ENCODE peak calls at places on chromosomes 7 and 10, in nine cellular contexts. S is IMR-90, Q is SK-N-SH, C is cardiac muscle cell, U is right atrium auricular region, Y is Panc1, B is astrocyte, H is MM.1S, L is stomach. K is an unnamed sample.

GRCh38 chr7:155809332-155809946 is 2.8 kb downstream of the SHH start:
- DNase-seq in S (no peak), Q (no peak), C (no peak), U (no peak), Y (no peak), B (no peak), H (no peak), L (peak), K (no peak)

GRCh38 chr7:122748195-122748594 is 45.5 kb upstream of the RNF148 start:
- DNase-seq in S (no peak), Q (no peak), C (no peak), U (no peak), Y (no peak), B (no peak), H (no peak), L (no peak), K (no peak)

GRCh38 chr7:22481726-22482125 is 18.3 kb downstream of the STEAP1B start:
- DNase-seq in S (no peak), Q (no peak), C (no peak), U (no peak), Y (no peak), B (peak), H (peak), L (no peak), K (no peak)

GRCh38 chr7:1152492-1152891 is 7.5 kb downstream of the ZFAND2A start:
- DNase-seq in S (no peak), Q (no peak), C (no peak), U (no peak), Y (no peak), B (no peak), H (no peak), L (no peak), K (no peak)

GRCh38 chr7:13179011-13179574 is 491.7 kb downstream of the ARL4A start:
- DNase-seq in S (peak), Q (peak), C (peak), U (no peak), Y (no peak), B (no peak), H (peak), L (no peak), K (no peak)

GRCh38 chr10:4066581-4067403 is 281.8 kb upstream of the KLF6 start:
- DNase-seq in S (no peak), Q (peak), C (peak), U (no peak), Y (no peak), B (no peak), H (no peak), L (no peak), K (no peak)

GRCh38 chr7:44408596-44408995 is 81.9 kb downstream of the NUDCD3 start:
- DNase-seq in S (no peak), Q (no peak), C (peak), U (no peak), Y (no peak), B (no peak), H (no peak), L (no peak), K (no peak)

GRCh38 chr10:120511165-120511564 is 54.1 kb downstream of the PLPP4 start:
- DNase-seq in S (no peak), Q (no peak), C (no peak), U (no peak), Y (no peak), B (peak), H (no peak), L (no peak), K (no peak)

GRCh38 chr10:62996925-62997324 is 136.2 kb upstream of the NRBF2 start:
- DNase-seq in S (no peak), Q (no peak), C (peak), U (no peak), Y (no peak), B (peak), H (no peak), L (no peak), K (no peak)

GRCh38 chr7:139075871-139076686 is 33.4 kb downstream of the ZC3HAV1 start:
- DNase-seq in S (no peak), Q (no peak), C (no peak), U (no peak), Y (no peak), B (no peak), H (no peak), L (no peak), K (no peak)

GRCh38 chr7:45971661-45972175 is 50.6 kb upstream of the IGFBP3 start:
- DNase-seq in S (no peak), Q (no peak), C (no peak), U (no peak), Y (no peak), B (no peak), H (no peak), L (no peak), K (no peak)

GRCh38 chr10:1309969-1310789 is 254.0 kb downstream of the WDR37 start:
- DNase-seq in S (no peak), Q (no peak), C (no peak), U (peak), Y (no peak), B (no peak), H (no peak), L (no peak), K (no peak)

GRCh38 chr7:106345421-106346166 is 60.8 kb upstream of the NAMPT start:
- DNase-seq in S (peak), Q (no peak), C (no peak), U (no peak), Y (no peak), B (peak), H (no peak), L (no peak), K (no peak)

GRCh38 chr10:121854809-121855445 is 72.9 kb downstream of the ATE1 start:
- DNase-seq in S (no peak), Q (no peak), C (no peak), U (no peak), Y (no peak), B (no peak), H (no peak), L (no peak), K (no peak)

GRCh38 chr7:56291-56913 is 136.0 kb upstream of the FAM20C start:
- DNase-seq in S (no peak), Q (no peak), C (no peak), U (no peak), Y (no peak), B (no peak), H (no peak), L (no peak), K (no peak)

GRCh38 chr7:71286336-71286735 is 154.4 kb downstream of the GALNT17 start:
- DNase-seq in S (no peak), Q (no peak), C (no peak), U (no peak), Y (no peak), B (no peak), H (no peak), L (no peak), K (no peak)

GRCh38 chr7:40704172-40704571 is 569.4 kb downstream of the SUGCT start:
- DNase-seq in S (no peak), Q (no peak), C (no peak), U (no peak), Y (no peak), B (no peak), H (no peak), L (no peak), K (no peak)

GRCh38 chr10:123272171-123272570 is 118.0 kb downstream of the BUB3 start:
- DNase-seq in S (no peak), Q (no peak), C (no peak), U (no peak), Y (no peak), B (no peak), H (no peak), L (no peak), K (no peak)

GRCh38 chr10:600234-600633 is 89.2 kb downstream of the DIP2C start:
- DNase-seq in S (no peak), Q (no peak), C (no peak), U (no peak), Y (no peak), B (no peak), H (no peak), L (no peak), K (no peak)

GRCh38 chr7:134547738-134548054 is 1.2 kb upstream of the AKR1B15 start:
- DNase-seq in S (peak), Q (no peak), C (peak), U (peak), Y (no peak), B (peak), H (peak), L (peak), K (peak)

GRCh38 chr7:157984138-157984913 is 603.3 kb downstream of the PTPRN2 start:
- DNase-seq in S (no peak), Q (peak), C (no peak), U (no peak), Y (no peak), B (no peak), H (no peak), L (no peak), K (no peak)

DNA sequence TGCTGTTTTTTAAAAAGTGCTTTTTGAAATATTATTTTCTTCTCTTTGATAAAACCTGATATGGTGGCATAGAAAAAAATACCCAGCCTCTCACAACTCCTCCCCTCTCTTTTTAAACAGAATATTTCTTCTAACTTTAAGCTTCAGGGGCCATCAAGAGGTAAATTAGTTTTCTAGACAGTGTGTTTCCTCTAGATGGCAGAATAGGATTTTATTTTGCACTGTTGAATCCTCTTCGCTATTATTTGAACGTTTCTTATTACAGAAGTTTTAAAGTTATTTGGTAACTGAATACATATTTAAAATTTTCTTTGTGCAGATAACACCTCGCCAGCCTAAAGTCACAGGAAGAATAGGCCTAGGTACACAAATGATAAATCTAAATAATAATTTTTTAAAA is 30.3 kb downstream of the ARL5B start:
- DNase-seq in S (peak), Q (peak), C (peak), U (no peak), Y (no peak), B (no peak), H (peak), L (no peak), K (no peak)
- TF ChIP-seq CTCF in S (peak), Q (peak), C (peak), U (no peak), Y (peak), B (peak), H (peak), L (no peak), K (no peak)

GRCh38 chr10:86959737-86960002 is 1.3 kb downstream of the SNCG start:
- DNase-seq in S (no peak), Q (no peak), C (no peak), U (no peak), Y (no peak), B (no peak), H (no peak), L (no peak), K (no peak)

GRCh38 chr10:86961481-86962091 is 3.2 kb downstream of the SNCG start:
- DNase-seq in S (peak), Q (no peak), C (no peak), U (no peak), Y (no peak), B (no peak), H (no peak), L (peak), K (no peak)

GRCh38 chr10:86960003-86960862 is 1.8 kb downstream of the SNCG start:
- DNase-seq in S (peak), Q (peak), C (peak), U (no peak), Y (no peak), B (no peak), H (peak), L (no peak), K (peak)

GRCh38 chr10:86962136-86962980 is 4.0 kb downstream of the SNCG start:
- DNase-seq in S (no peak), Q (no peak), C (no peak), U (peak), Y (no peak), B (no peak), H (no peak), L (peak), K (no peak)

DNA sequence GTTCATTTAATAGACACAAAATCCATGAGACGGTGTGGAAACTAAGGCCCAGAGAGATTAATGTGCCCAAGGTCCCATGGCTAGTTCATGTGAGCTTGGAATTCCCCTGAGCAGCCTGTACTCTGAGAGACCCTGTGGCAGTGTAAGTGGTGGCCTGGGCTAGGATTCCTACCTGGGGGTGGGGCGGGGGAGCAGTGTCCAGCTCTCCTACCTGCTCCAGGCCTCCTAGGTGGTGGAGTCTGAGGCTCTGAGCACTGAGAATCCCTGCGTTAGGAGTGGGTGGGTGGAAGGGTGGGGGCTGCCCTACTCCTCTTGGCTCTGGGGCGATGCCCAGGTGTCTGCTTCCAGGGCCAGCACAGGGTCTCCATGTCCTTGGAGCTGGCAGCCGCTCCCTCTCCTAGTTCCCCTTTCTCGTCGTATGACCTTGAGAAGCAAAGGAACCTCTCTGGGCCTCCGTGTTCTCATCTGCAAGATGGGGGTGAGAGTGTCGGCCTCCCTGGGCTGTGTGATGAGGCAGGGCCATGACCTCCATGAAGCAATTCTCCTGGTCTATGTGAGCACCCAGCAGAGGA is 2.5 kb downstream of the SNCG start:
- DNase-seq in S (no peak), Q (no peak), C (no peak), U (no peak), Y (no peak), B (no peak), H (no peak), L (no peak), K (no peak)
- H3K27ac ChIP-seq in S (no peak), Q (no peak), C (no peak), U (no peak), Y (no peak), B (no peak), H (no peak), L (no peak), K (no peak)

DNA sequence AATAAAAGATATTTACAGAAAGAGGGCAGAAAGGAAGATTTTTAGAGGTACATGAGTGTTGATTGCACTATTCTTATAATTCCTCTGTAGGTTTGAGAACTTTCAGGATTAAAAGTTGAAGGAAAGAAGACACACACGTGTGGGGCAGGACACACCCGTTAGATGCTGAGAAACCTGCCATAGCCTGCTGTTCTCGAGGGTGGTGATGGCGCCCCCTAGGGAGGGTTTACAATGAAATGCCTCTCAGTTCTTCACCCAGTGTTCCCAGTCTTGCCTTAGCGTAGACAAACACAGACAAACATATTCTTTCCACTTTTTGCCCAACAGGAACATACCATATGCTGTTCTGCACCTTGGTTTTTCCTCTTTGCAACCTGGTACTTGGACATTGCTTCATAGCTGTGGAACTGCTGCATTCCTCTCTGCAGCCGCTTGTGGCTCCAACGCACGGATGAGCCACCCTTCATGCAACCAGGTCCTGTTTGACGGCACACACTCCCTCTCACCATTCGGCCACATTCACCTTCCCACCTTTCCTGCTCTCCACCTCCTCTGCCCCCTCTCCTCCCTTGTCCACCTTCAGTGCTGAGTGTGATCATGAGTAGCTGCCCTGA is 23.3 kb upstream of the HSPA12A start:
- DNase-seq in S (no peak), Q (no peak), C (no peak), U (no peak), Y (no peak), B (no peak), H (peak), L (no peak), K (no peak)
- TF ChIP-seq CTCF in S (peak), Q (peak), C (peak), U (no peak), Y (no peak), B (peak), H (peak), L (no peak), K (peak)

DNA sequence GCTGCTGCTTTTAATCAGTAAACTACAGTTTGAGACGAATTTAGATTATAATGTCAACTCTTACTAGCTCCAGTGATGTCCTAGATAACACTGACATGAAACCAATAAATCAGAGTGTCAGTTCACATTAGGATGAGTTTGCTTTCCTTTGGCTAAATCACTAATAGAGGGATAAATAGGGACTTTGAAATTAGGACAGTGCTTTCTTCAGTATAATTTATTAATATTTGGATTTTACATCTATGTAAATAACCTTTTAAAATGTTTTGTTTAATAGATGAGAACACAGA is 55.6 kb downstream of the C1GALT1 start:
- DNase-seq in S (no peak), Q (no peak), C (no peak), U (no peak), Y (no peak), B (no peak), H (no peak), L (no peak), K (no peak)
- H3K27ac ChIP-seq in S (no peak), Q (no peak), C (peak), U (no peak), Y (no peak), B (no peak), H (no peak), L (no peak), K (no peak)

GRCh38 chr7:38413784-38414183 is 140.3 kb upstream of the TARP start:
- DNase-seq in S (no peak), Q (no peak), C (no peak), U (no peak), Y (no peak), B (no peak), H (no peak), L (no peak), K (no peak)

GRCh38 chr7:38410056-38410455 is 136.6 kb upstream of the TARP start:
- DNase-seq in S (no peak), Q (no peak), C (no peak), U (no peak), Y (no peak), B (no peak), H (no peak), L (no peak), K (no peak)

GRCh38 chr7:38409524-38409923 is 136.1 kb upstream of the TARP start:
- DNase-seq in S (no peak), Q (no peak), C (no peak), U (no peak), Y (no peak), B (no peak), H (no peak), L (no peak), K (no peak)

GRCh38 chr7:38411404-38411803 is 138.0 kb upstream of the TARP start:
- DNase-seq in S (peak), Q (peak), C (peak), U (no peak), Y (no peak), B (no peak), H (peak), L (no peak), K (no peak)
- TF ChIP-seq CTCF in S (peak), Q (peak), C (peak), U (no peak), Y (peak), B (no peak), H (peak), L (no peak), K (no peak)

GRCh38 chr10:79407397-79407796 is 38.0 kb downstream of the ZCCHC24 start:
- DNase-seq in S (no peak), Q (no peak), C (no peak), U (no peak), Y (no peak), B (no peak), H (no peak), L (no peak), K (no peak)
- H3K27ac ChIP-seq in S (peak), Q (peak), C (peak), U (peak), Y (no peak), B (no peak), H (no peak), L (no peak), K (peak)

GRCh38 chr7:74262639-74263398 is 8.6 kb upstream of the RFC2 start:
- DNase-seq in S (no peak), Q (no peak), C (no peak), U (no peak), Y (no peak), B (no peak), H (no peak), L (no peak), K (no peak)

GRCh38 chr7:74263399-74264120 is 9.4 kb upstream of the RFC2 start:
- DNase-seq in S (no peak), Q (no peak), C (no peak), U (no peak), Y (no peak), B (no peak), H (no peak), L (no peak), K (no peak)

GRCh38 chr7:74269757-74270277 is 15.6 kb upstream of the RFC2 start:
- DNase-seq in S (peak), Q (peak), C (peak), U (no peak), Y (no peak), B (peak), H (peak), L (peak), K (peak)

GRCh38 chr7:74267756-74268565 is 13.8 kb upstream of the RFC2 start:
- DNase-seq in S (no peak), Q (no peak), C (no peak), U (no peak), Y (no peak), B (no peak), H (no peak), L (no peak), K (no peak)

GRCh38 chr7:74266191-74266963 is 12.2 kb upstream of the RFC2 start:
- DNase-seq in S (no peak), Q (no peak), C (no peak), U (no peak), Y (no peak), B (no peak), H (no peak), L (no peak), K (no peak)
- TF ChIP-seq CTCF in S (no peak), Q (no peak), C (no peak), U (no peak), Y (no peak), B (no peak), H (no peak), L (no peak), K (no peak)

DNA sequence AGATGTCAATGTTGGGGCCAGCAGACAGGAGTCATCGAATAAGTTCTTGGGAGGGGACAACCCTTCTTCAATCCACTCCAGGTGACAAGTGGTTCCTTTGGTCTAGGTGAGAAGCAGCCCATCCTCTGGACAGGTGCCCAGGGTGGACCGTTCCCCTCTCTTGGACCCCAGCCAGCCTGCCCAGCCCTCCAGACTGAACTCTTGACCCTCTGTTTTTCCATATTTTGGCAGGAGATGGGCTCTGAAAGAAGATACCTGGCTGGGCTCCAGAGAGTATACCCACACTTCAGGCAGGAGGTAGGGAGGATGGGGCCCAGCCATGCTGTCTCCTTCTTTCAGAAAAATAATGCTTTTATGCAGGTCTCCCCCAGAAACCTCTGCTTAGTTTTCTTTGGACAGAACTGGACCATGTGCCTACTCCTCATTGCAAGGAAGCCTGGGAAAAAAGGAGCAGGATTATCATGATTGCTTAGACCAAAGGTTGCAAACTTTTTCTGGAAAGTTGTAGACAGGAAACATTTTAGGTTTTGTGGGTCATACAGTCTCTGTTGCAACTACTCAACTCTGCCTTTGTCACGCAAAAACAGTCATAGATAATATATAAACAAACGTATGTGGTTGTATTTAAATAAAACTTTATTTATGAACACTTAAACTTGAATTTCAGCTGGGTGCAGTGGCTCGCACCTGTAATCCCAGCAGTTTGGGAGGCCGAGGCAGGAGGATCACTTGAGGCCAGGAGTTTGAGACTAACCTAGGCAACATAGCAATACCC is 95.6 kb upstream of the SMNDC1 start:
- DNase-seq in S (peak), Q (no peak), C (no peak), U (no peak), Y (no peak), B (no peak), H (no peak), L (no peak), K (no peak)
- H3K27ac ChIP-seq in S (peak), Q (no peak), C (no peak), U (no peak), Y (peak), B (peak), H (no peak), L (no peak), K (no peak)

GRCh38 chr10:61733358-61733940 is 70.7 kb downstream of the CABCOCO1 start:
- DNase-seq in S (peak), Q (peak), C (peak), U (no peak), Y (peak), B (peak), H (peak), L (no peak), K (no peak)
- TF ChIP-seq CTCF in S (peak), Q (peak), C (peak), U (peak), Y (peak), B (peak), H (peak), L (no peak), K (peak)

K was measured in psoas muscle.